ENCODE peak calls at places on chromosomes 4 and X, in nine cellular contexts. One of them, this sample, is unnamed.

GRCh38 chr4:155609455-155610059 is 57.1 kb upstream of the GUCY1A1 start:
- DNase-seq in astrocyte of the cerebellum: no peak
- DNase-seq in AG10803: peak
- DNase-seq in A549: no peak
- DNase-seq in neural progenitor cell: no peak
- DNase-seq in colonic mucosa: no peak
- DNase-seq in mesothelial cell of epicardium: no peak
- DNase-seq in H9: no peak
- DNase-seq in fibroblast of lung: no peak
- DNase-seq in this sample: no peak

GRCh38 chrX:136802515-136802914 is 21.8 kb upstream of the ARHGEF6 start:
- DNase-seq in A549: no peak
- DNase-seq in mesothelial cell of epicardium: no peak
- DNase-seq in colonic mucosa: no peak
- DNase-seq in astrocyte of the cerebellum: no peak
- DNase-seq in neural progenitor cell: no peak
- DNase-seq in H9: no peak
- DNase-seq in AG10803: no peak
- DNase-seq in fibroblast of lung: no peak
- DNase-seq in this sample: no peak

GRCh38 chrX:53571494-53571893 is 115.0 kb downstream of the HUWE1 start:
- DNase-seq in AG10803: no peak
- DNase-seq in neural progenitor cell: no peak
- DNase-seq in A549: no peak
- DNase-seq in mesothelial cell of epicardium: no peak
- DNase-seq in colonic mucosa: no peak
- DNase-seq in fibroblast of lung: no peak
- DNase-seq in astrocyte of the cerebellum: no peak
- DNase-seq in H9: no peak
- DNase-seq in this sample: no peak

GRCh38 chrX:38754102-38754790 is 47.0 kb upstream of the MID1IP1 start:
- DNase-seq in H9: peak
- DNase-seq in A549: no peak
- DNase-seq in mesothelial cell of epicardium: no peak
- DNase-seq in fibroblast of lung: peak
- DNase-seq in astrocyte of the cerebellum: peak
- DNase-seq in neural progenitor cell: peak
- DNase-seq in colonic mucosa: peak
- DNase-seq in AG10803: peak
- DNase-seq in this sample: peak

GRCh38 chr4:3721186-3721585 is 45.0 kb upstream of the ADRA2C start:
- DNase-seq in A549: no peak
- DNase-seq in AG10803: no peak
- DNase-seq in mesothelial cell of epicardium: no peak
- DNase-seq in astrocyte of the cerebellum: no peak
- DNase-seq in colonic mucosa: no peak
- DNase-seq in H9: no peak
- DNase-seq in fibroblast of lung: no peak
- DNase-seq in neural progenitor cell: no peak
- DNase-seq in this sample: no peak

GRCh38 chrX:30938295-30938694 is 49.2 kb upstream of the TAB3 start:
- DNase-seq in AG10803: no peak
- DNase-seq in colonic mucosa: no peak
- DNase-seq in fibroblast of lung: no peak
- DNase-seq in mesothelial cell of epicardium: no peak
- DNase-seq in A549: no peak
- DNase-seq in neural progenitor cell: no peak
- DNase-seq in H9: no peak
- DNase-seq in astrocyte of the cerebellum: no peak
- DNase-seq in this sample: no peak

GRCh38 chr4:107755841-107756356 is 35.9 kb upstream of the PAPSS1 start:
- DNase-seq in A549: no peak
- DNase-seq in mesothelial cell of epicardium: no peak
- DNase-seq in colonic mucosa: no peak
- DNase-seq in fibroblast of lung: peak
- DNase-seq in neural progenitor cell: no peak
- DNase-seq in H9: peak
- DNase-seq in astrocyte of the cerebellum: no peak
- DNase-seq in AG10803: peak
- DNase-seq in this sample: peak

GRCh38 chrX:123590842-123591491 is 141.9 kb downstream of the THOC2 start:
- DNase-seq in mesothelial cell of epicardium: no peak
- DNase-seq in AG10803: peak
- DNase-seq in colonic mucosa: no peak
- DNase-seq in H9: no peak
- DNase-seq in neural progenitor cell: no peak
- DNase-seq in astrocyte of the cerebellum: no peak
- DNase-seq in A549: no peak
- DNase-seq in fibroblast of lung: peak
- DNase-seq in this sample: no peak

GRCh38 chr4:87051121-87051713 is 116.4 kb downstream of the AFF1 start:
- DNase-seq in neural progenitor cell: no peak
- DNase-seq in mesothelial cell of epicardium: no peak
- DNase-seq in AG10803: no peak
- DNase-seq in colonic mucosa: no peak
- DNase-seq in astrocyte of the cerebellum: no peak
- DNase-seq in H9: no peak
- DNase-seq in fibroblast of lung: no peak
- DNase-seq in A549: no peak
- DNase-seq in this sample: no peak

GRCh38 chrX:54452920-54453319 is 12.7 kb downstream of the TSR2 start:
- DNase-seq in A549: peak
- DNase-seq in colonic mucosa: no peak
- DNase-seq in fibroblast of lung: peak
- DNase-seq in astrocyte of the cerebellum: no peak
- DNase-seq in mesothelial cell of epicardium: no peak
- DNase-seq in H9: peak
- DNase-seq in neural progenitor cell: peak
- DNase-seq in AG10803: peak
- DNase-seq in this sample: no peak

GRCh38 chrX:153549807-153550206 is 32.4 kb downstream of the ATP2B3 start:
- DNase-seq in AG10803: no peak
- DNase-seq in fibroblast of lung: no peak
- DNase-seq in neural progenitor cell: no peak
- DNase-seq in mesothelial cell of epicardium: no peak
- DNase-seq in A549: no peak
- DNase-seq in colonic mucosa: no peak
- DNase-seq in H9: peak
- DNase-seq in astrocyte of the cerebellum: no peak
- DNase-seq in this sample: no peak

GRCh38 chr4:52836653-52837052 is 25.5 kb upstream of the RASL11B start:
- DNase-seq in colonic mucosa: no peak
- DNase-seq in AG10803: peak
- DNase-seq in neural progenitor cell: no peak
- DNase-seq in astrocyte of the cerebellum: no peak
- DNase-seq in mesothelial cell of epicardium: no peak
- DNase-seq in fibroblast of lung: no peak
- DNase-seq in H9: no peak
- DNase-seq in A549: no peak
- DNase-seq in this sample: peak

DNA sequence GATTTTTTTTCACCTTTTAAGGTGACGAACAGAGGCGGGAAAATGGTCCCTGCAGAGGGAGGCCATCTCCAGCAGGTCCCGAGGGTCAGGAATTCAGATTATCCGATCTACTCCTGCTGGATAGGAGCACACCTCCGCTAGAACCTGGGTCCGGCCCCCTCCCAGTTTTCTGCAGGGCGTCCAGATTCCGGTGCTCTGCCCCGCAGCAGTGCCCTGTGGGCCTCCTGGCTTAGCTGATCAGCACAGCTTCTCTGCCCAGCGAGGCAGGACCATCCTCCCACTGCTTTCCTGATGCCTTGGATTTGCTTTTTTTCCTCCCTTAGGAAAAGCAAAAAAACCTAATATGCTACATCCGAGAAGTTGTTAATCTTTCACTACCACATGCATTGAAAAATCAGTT is 2.3 kb downstream of the TBL1X start:
- DNase-seq in AG10803: no peak
- DNase-seq in colonic mucosa: no peak
- DNase-seq in astrocyte of the cerebellum: no peak
- DNase-seq in mesothelial cell of epicardium: no peak
- DNase-seq in A549: no peak
- DNase-seq in H9: no peak
- DNase-seq in fibroblast of lung: no peak
- DNase-seq in neural progenitor cell: peak
- DNase-seq in this sample: no peak
- TF ChIP-seq CTCF in AG10803: no peak
- TF ChIP-seq CTCF in colonic mucosa: no peak
- TF ChIP-seq CTCF in astrocyte of the cerebellum: no peak
- TF ChIP-seq CTCF in mesothelial cell of epicardium: no peak
- TF ChIP-seq CTCF in A549: no peak
- TF ChIP-seq CTCF in H9: no peak
- TF ChIP-seq CTCF in fibroblast of lung: no peak
- TF ChIP-seq CTCF in neural progenitor cell: no peak
- TF ChIP-seq CTCF in this sample: no peak

GRCh38 chr4:150078041-150078995 is at the start of gene DCLK2:
- DNase-seq in neural progenitor cell: peak
- DNase-seq in fibroblast of lung: peak
- DNase-seq in H9: peak
- DNase-seq in AG10803: peak
- DNase-seq in mesothelial cell of epicardium: peak
- DNase-seq in A549: peak
- DNase-seq in colonic mucosa: peak
- DNase-seq in astrocyte of the cerebellum: peak
- DNase-seq in this sample: peak
- TF ChIP-seq CTCF in neural progenitor cell: no peak
- TF ChIP-seq CTCF in fibroblast of lung: no peak
- TF ChIP-seq CTCF in H9: no peak
- TF ChIP-seq CTCF in AG10803: no peak
- TF ChIP-seq CTCF in mesothelial cell of epicardium: no peak
- TF ChIP-seq CTCF in A549: no peak
- TF ChIP-seq CTCF in colonic mucosa: no peak
- TF ChIP-seq CTCF in astrocyte of the cerebellum: no peak
- TF ChIP-seq CTCF in this sample: no peak

DNA sequence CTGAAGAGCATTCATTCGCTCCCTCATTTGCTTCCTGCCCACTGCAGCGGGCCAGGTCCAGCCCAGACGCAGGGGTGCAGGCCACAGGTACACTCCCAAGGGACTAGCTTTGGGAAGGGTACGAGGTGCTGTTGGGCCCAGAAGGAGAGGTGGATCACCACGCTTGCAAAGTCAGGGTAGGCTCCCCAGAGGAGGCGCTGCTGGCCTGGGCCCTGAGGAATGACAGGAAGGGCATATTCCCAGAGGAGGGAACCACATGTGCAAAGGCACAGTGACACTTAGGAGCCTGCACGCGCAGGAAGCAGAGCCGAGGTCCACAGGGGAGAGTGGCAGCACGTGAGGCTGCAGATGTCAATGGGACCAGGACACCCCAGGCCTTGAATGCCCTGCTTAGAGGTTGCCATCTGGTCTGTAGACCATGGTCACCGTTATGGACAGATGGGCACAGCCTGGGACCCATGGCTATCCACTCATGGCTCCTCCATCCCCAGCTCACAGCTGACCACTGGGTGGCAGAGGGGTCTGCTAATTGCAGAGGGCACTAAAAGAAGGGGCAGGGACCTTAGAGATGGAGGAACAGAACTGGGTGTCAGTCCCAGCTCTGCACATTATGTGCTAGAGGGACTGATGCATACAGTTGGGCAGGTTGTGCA is 7.9 kb downstream of the HTRA3 start:
- DNase-seq in fibroblast of lung: no peak
- DNase-seq in astrocyte of the cerebellum: no peak
- DNase-seq in AG10803: no peak
- DNase-seq in neural progenitor cell: no peak
- DNase-seq in A549: no peak
- DNase-seq in H9: no peak
- DNase-seq in colonic mucosa: no peak
- DNase-seq in mesothelial cell of epicardium: no peak
- DNase-seq in this sample: no peak
- TF ChIP-seq CTCF in fibroblast of lung: no peak
- TF ChIP-seq CTCF in astrocyte of the cerebellum: no peak
- TF ChIP-seq CTCF in AG10803: no peak
- TF ChIP-seq CTCF in neural progenitor cell: no peak
- TF ChIP-seq CTCF in A549: no peak
- TF ChIP-seq CTCF in H9: no peak
- TF ChIP-seq CTCF in colonic mucosa: no peak
- TF ChIP-seq CTCF in mesothelial cell of epicardium: no peak
- TF ChIP-seq CTCF in this sample: no peak

GRCh38 chrX:149908727-149909126 is 20.6 kb upstream of the HSFX4 start:
- DNase-seq in neural progenitor cell: no peak
- DNase-seq in A549: no peak
- DNase-seq in fibroblast of lung: no peak
- DNase-seq in colonic mucosa: no peak
- DNase-seq in H9: no peak
- DNase-seq in AG10803: no peak
- DNase-seq in mesothelial cell of epicardium: no peak
- DNase-seq in astrocyte of the cerebellum: no peak
- DNase-seq in this sample: no peak

GRCh38 chrX:149898554-149898953 is 17.6 kb downstream of the MAGEA8 start:
- DNase-seq in astrocyte of the cerebellum: no peak
- DNase-seq in AG10803: no peak
- DNase-seq in A549: no peak
- DNase-seq in fibroblast of lung: no peak
- DNase-seq in neural progenitor cell: no peak
- DNase-seq in H9: no peak
- DNase-seq in mesothelial cell of epicardium: no peak
- DNase-seq in colonic mucosa: no peak
- DNase-seq in this sample: no peak

GRCh38 chrX:149909324-149910177 is 19.8 kb upstream of the HSFX4 start:
- DNase-seq in mesothelial cell of epicardium: no peak
- DNase-seq in astrocyte of the cerebellum: no peak
- DNase-seq in H9: no peak
- DNase-seq in colonic mucosa: no peak
- DNase-seq in fibroblast of lung: no peak
- DNase-seq in neural progenitor cell: no peak
- DNase-seq in A549: no peak
- DNase-seq in AG10803: no peak
- DNase-seq in this sample: no peak

GRCh38 chrX:149908308-149908707 is 21.1 kb upstream of the HSFX4 start:
- DNase-seq in A549: no peak
- DNase-seq in neural progenitor cell: no peak
- DNase-seq in astrocyte of the cerebellum: no peak
- DNase-seq in mesothelial cell of epicardium: no peak
- DNase-seq in fibroblast of lung: no peak
- DNase-seq in colonic mucosa: no peak
- DNase-seq in H9: no peak
- DNase-seq in AG10803: no peak
- DNase-seq in this sample: no peak

DNA sequence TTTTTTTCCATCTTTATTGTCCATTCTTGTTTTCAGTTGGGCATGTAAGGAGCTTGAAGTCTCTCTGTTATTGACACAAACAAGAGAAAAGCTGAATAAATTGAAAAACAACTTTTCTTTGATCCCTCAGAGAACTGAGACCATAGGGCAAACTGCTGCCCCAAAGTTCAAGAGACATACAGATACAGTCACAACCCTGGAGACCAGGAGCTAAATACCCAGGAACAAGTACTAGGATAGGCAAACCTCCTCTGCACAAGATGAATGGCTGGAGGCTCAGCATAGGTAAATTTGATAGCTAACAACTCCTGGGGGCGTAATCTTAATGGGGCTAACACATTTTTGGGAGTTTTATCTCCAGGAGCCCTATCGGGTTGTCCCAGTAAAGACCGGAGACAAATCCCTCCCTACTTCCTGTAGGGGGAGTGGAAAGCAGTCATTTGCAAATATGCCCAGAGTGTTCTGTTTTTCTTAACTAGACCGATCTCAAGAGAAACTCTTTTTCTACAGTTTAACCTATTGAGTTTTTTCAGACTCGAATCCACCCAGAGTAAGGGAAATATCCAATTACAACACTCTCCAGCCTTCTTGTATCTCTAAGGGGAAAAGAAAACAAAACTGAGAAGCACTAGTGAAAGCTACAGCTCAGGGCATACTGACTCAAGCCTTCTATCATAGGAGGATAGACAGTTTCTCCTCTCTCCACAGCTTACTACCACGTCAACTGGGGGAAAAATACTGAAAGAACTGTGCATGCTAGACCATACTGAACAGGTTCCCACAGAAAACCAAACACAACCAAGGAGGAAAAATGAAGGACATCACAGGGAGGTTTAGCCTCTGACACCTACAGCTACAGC is 23.1 kb downstream of the MAGEA8 start:
- DNase-seq in AG10803: peak
- DNase-seq in mesothelial cell of epicardium: no peak
- DNase-seq in colonic mucosa: no peak
- DNase-seq in H9: no peak
- DNase-seq in fibroblast of lung: peak
- DNase-seq in A549: peak
- DNase-seq in neural progenitor cell: no peak
- DNase-seq in astrocyte of the cerebellum: no peak
- DNase-seq in this sample: no peak
- TF ChIP-seq CTCF in AG10803: peak
- TF ChIP-seq CTCF in mesothelial cell of epicardium: no peak
- TF ChIP-seq CTCF in colonic mucosa: no peak
- TF ChIP-seq CTCF in H9: peak
- TF ChIP-seq CTCF in fibroblast of lung: peak
- TF ChIP-seq CTCF in A549: no peak
- TF ChIP-seq CTCF in neural progenitor cell: peak
- TF ChIP-seq CTCF in astrocyte of the cerebellum: peak
- TF ChIP-seq CTCF in this sample: peak